ENCODE peak calls at places on chromosomes 12 and 14, in nine cellular contexts. I is neural progenitor cell, Q is MM.1S, S is OCI-LY7, D is hepatocyte, M is GM23248, Z is GM23338, H is SK-N-SH, G is PC-3. A is an unnamed sample.

GRCh38 chr12:124938606-124939427 is 24.4 kb upstream of the UBC start:
- DNase-seq in H (peak), Q (peak), I (peak), Z (peak), G (peak), D (peak), M (peak), S (peak), A (peak)

GRCh38 chr14:104293851-104294627 is 155.7 kb downstream of the KIF26A start:
- DNase-seq in G (peak), I (peak), Q (no peak), S (peak), M (peak), D (no peak), Z (peak), H (no peak), A (no peak)

GRCh38 chr12:122058750-122059149 is 19.8 kb upstream of the MLXIP start:
- DNase-seq in I (no peak), M (no peak), Q (no peak), Z (no peak), G (no peak), H (no peak), D (no peak), S (no peak), A (no peak)

GRCh38 chr14:24398943-24399801 is at the start of gene NYNRIN:
- DNase-seq in H (peak), G (no peak), M (peak), D (peak), I (peak), Z (peak), S (no peak), Q (no peak), A (no peak)

GRCh38 chr14:66008631-66009030 is 477.5 kb upstream of the CCDC196 start:
- DNase-seq in H (no peak), D (no peak), Z (no peak), S (no peak), G (no peak), I (no peak), Q (no peak), M (peak), A (no peak)

GRCh38 chr12:4271433-4272013 is 2.0 kb upstream of the CCND2 start:
- DNase-seq in D (no peak), H (peak), Z (peak), I (peak), S (no peak), Q (peak), M (peak), G (no peak), A (no peak)

GRCh38 chr12:52167578-52167977 is 24.2 kb downstream of the KRT80 start:
- DNase-seq in S (no peak), M (no peak), D (no peak), Q (no peak), I (no peak), G (no peak), H (no peak), Z (no peak), A (no peak)

GRCh38 chr12:31386364-31386777 is 60.4 kb upstream of the SINHCAF start:
- DNase-seq in D (no peak), I (peak), G (no peak), H (no peak), Z (peak), Q (no peak), M (no peak), S (no peak), A (no peak)

GRCh38 chr14:92759300-92759678 is 10.9 kb upstream of the LGMN start:
- DNase-seq in S (peak), Z (peak), D (peak), H (no peak), Q (peak), I (peak), G (peak), M (peak), A (no peak)

GRCh38 chr12:85626782-85627171 is 209.4 kb downstream of the RASSF9 start:
- DNase-seq in M (no peak), G (no peak), S (no peak), H (no peak), I (no peak), Z (no peak), D (no peak), Q (no peak), A (no peak)

GRCh38 chr12:85625467-85625866 is 210.7 kb downstream of the RASSF9 start:
- DNase-seq in Q (no peak), Z (no peak), D (no peak), H (no peak), S (no peak), I (no peak), G (no peak), M (no peak), A (no peak)

GRCh38 chr12:85626031-85626781 is 210.0 kb downstream of the RASSF9 start:
- DNase-seq in I (no peak), Z (no peak), M (peak), Q (no peak), S (no peak), H (no peak), D (no peak), G (peak), A (peak)

GRCh38 chr12:85621041-85621440 is 215.2 kb downstream of the RASSF9 start:
- DNase-seq in G (peak), S (no peak), H (no peak), M (no peak), Q (no peak), D (no peak), I (no peak), Z (no peak), A (no peak)

DNA sequence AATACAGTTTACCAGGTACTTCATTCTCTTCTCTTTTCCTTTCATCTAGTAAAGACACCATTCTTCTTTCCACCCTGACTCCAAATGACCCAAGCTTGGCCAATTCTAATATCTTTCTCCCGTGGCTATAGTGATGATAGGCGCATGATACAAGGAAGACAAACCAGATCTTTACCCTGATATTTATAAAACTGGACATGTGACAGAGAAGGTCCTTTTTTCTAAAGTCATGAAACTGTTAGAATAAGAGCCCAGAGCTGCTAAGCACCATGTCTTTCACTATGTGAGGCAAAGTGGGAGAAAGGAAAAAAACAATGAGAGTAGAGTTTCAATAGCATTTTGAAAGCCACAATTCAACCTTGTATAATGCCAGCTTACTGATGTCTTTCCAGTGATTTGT is 212.5 kb downstream of the RASSF9 start:
- DNase-seq in Q (no peak), G (no peak), I (peak), M (no peak), D (no peak), S (no peak), Z (no peak), H (no peak), A (no peak)
- TF ChIP-seq EZH2phosphoT487 in Q (no peak), G (no peak), I (no peak), M (no peak), D (no peak), S (no peak), Z (no peak), H (no peak), A (no peak)

GRCh38 chr12:9073077-9073476 is 42.6 kb downstream of the A2M start:
- DNase-seq in G (no peak), H (no peak), M (no peak), Z (no peak), I (no peak), D (peak), S (no peak), Q (no peak), A (no peak)
- H3K27ac ChIP-seq in G (no peak), H (no peak), M (no peak), Z (no peak), I (no peak), D (no peak), S (no peak), Q (no peak), A (no peak)

GRCh38 chr12:109020136-109020535 is 732 bp downstream of the SVOP start:
- DNase-seq in H (peak), Q (no peak), Z (no peak), D (no peak), G (no peak), I (no peak), M (no peak), S (no peak), A (no peak)
- TF ChIP-seq EZH2phosphoT487 in H (no peak), Q (no peak), Z (no peak), D (no peak), G (no peak), I (no peak), M (no peak), S (no peak), A (no peak)

GRCh38 chr12:105852958-105853357 is 285.8 kb downstream of the NUAK1 start:
- DNase-seq in H (no peak), G (no peak), Q (no peak), I (no peak), M (no peak), D (no peak), S (no peak), Z (no peak), A (no peak)
- H3K27ac ChIP-seq in H (no peak), G (no peak), Q (no peak), I (no peak), M (no peak), D (no peak), S (no peak), Z (no peak), A (no peak)

DNA sequence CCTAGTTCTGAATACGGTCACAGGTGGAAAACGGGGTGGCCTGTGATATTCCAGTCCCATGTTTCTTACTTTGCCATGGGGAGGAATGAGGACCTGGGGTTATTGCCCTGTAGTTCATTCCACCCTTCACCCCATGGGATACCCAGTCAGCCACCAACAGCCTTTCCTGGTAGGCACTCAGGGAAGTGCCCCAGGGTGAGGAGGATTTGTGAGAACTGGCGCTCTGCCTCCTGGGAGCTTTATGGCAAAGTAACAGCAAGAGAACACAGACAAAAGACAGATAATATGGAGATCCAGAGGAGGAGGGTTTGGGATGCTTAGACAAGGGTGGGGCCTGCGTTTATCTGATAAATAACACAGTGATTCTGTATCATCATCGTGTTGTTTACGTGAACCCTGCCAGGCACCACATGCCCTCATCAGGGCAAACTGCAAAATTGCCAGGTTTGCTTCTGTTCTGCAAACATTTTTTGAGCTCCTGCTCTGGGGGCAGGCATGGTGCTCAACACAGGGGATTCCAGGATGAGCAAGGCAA is 223.5 kb downstream of the SLC41A2 start:
- DNase-seq in H (no peak), Q (no peak), M (no peak), Z (no peak), D (no peak), G (no peak), S (no peak), I (no peak), A (no peak)
- TF ChIP-seq EZH2phosphoT487 in H (no peak), Q (no peak), M (no peak), Z (no peak), D (no peak), G (no peak), S (no peak), I (no peak), A (no peak)

GRCh38 chr14:102499401-102500189 is 10.0 kb downstream of the ANKRD9 start:
- DNase-seq in I (no peak), D (no peak), S (no peak), M (no peak), Z (no peak), G (no peak), H (no peak), Q (no peak), A (no peak)

GRCh38 chr14:102501751-102502315 is 7.7 kb downstream of the ANKRD9 start:
- DNase-seq in Z (peak), M (no peak), H (no peak), Q (no peak), I (no peak), S (peak), G (no peak), D (no peak), A (no peak)

GRCh38 chr14:102500190-102500661 is 9.3 kb downstream of the ANKRD9 start:
- DNase-seq in S (no peak), M (peak), Z (no peak), I (no peak), D (peak), Q (no peak), G (no peak), H (no peak), A (no peak)

GRCh38 chr14:102502571-102502970 is 7.0 kb downstream of the ANKRD9 start:
- DNase-seq in H (no peak), M (no peak), I (no peak), G (no peak), D (no peak), Q (no peak), S (no peak), Z (no peak), A (no peak)

DNA sequence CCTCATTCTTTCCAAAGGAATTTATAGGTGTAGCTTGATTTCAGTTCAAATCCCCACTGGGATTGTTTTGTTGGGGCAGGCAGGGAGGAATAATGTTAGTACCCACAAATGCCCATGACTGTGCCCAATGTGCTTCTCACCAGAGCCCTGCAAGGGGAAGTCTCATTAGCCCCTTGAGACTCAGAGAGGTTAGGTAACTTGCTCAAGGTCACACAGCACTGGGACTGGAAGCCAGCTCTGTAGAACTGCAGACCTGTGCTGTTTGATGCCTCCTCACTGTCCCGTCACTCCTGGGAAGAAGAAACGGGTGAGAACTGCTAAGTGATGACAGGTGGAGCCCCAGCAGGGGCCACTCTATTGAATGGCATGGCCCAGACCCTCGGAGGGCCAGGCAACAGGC is 8.9 kb downstream of the ANKRD9 start:
- DNase-seq in H (no peak), D (no peak), Q (no peak), Z (no peak), M (no peak), S (no peak), I (no peak), G (no peak), A (no peak)
- H3K27ac ChIP-seq in H (no peak), D (no peak), Q (no peak), Z (no peak), M (peak), S (no peak), I (no peak), G (no peak), A (no peak)

DNA sequence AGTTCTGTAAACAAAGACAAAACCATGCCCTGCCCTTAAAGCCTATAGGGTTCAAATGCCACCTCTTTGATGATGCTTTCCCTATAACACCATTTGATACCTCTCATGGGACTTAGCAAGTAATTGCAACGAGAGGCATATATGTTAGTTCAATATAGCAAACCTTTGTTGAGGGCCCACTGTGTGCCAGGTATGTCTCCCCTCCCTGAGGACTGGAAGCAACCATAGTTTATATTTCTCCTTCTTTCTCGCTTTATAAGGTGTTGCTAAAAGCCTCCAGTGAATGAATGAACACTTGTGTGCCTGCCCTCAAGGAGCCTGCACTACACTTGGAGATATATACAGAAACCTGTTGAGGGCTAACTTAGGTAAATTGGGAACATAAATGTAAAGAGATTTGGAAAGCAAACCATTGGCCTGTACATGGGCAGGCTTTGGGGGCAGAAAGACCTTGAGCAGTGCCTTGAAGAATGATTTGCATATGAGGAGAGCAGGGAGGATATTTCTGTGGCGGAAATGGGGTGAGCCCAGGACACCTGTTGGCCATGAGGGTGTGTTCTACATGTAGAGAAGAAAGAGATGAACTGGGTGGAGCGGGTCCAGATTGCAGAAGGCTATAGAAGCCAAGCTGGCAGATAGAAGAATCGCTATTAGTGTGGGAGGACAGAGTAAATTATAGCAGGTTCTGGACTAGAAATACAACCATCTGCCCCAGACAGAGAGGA is 1.8 kb upstream of the CKAP4 start:
- DNase-seq in S (peak), H (no peak), D (no peak), Z (no peak), I (no peak), M (no peak), G (no peak), Q (peak), A (no peak)
- TF ChIP-seq EZH2phosphoT487 in S (no peak), H (no peak), D (no peak), Z (no peak), I (no peak), M (no peak), G (no peak), Q (no peak), A (no peak)

GRCh38 chr12:29160230-29160629 is 11.2 kb downstream of the FAR2 start:
- DNase-seq in G (no peak), S (no peak), I (no peak), D (no peak), H (no peak), Q (no peak), Z (no peak), M (no peak), A (no peak)

GRCh38 chr12:29157486-29157946 is 8.4 kb downstream of the FAR2 start:
- DNase-seq in Z (no peak), Q (no peak), I (no peak), M (peak), H (no peak), S (no peak), G (peak), D (no peak), A (no peak)

GRCh38 chr12:29159690-29160089 is 10.6 kb downstream of the FAR2 start:
- DNase-seq in S (no peak), D (no peak), G (no peak), I (no peak), M (no peak), Q (no peak), Z (no peak), H (no peak), A (no peak)

GRCh38 chr12:29155079-29155478 is 6.0 kb downstream of the FAR2 start:
- DNase-seq in S (peak), G (no peak), H (peak), Q (peak), Z (no peak), M (no peak), D (no peak), I (no peak), A (no peak)

GRCh38 chr12:29158364-29158763 is 9.3 kb downstream of the FAR2 start:
- DNase-seq in Q (no peak), D (no peak), M (no peak), S (no peak), Z (no peak), I (no peak), H (no peak), G (no peak), A (no peak)
- H3K27ac ChIP-seq in Q (no peak), D (no peak), M (no peak), S (no peak), Z (no peak), I (no peak), H (no peak), G (no peak), A (no peak)